ENCODE peak calls at places on chromosomes 5 and 9, in six cellular contexts. One of them, this sample, is unnamed.

GRCh38 chr5:51345106-51345505 is 38.1 kb upstream of the ISL1 start:
- DNase-seq in nephron progenitor cell: no peak
- DNase-seq in epithelial cell of esophagus: peak; percentile 27
- DNase-seq in tibial artery: no peak
- DNase-seq in sigmoid colon: no peak
- DNase-seq in cardiac muscle cell: no peak
- DNase-seq in this sample: no peak

GRCh38 chr5:90529939-90530677 is 724 bp upstream of the LYSMD3 start:
- DNase-seq in nephron progenitor cell: peak; percentile 60
- DNase-seq in epithelial cell of esophagus: peak; percentile 83
- DNase-seq in tibial artery: peak; percentile 82
- DNase-seq in sigmoid colon: peak; percentile 80
- DNase-seq in cardiac muscle cell: peak; percentile 80
- DNase-seq in this sample: no peak

GRCh38 chr9:107465467-107466451 is 23.8 kb downstream of the KLF4 start:
- DNase-seq in nephron progenitor cell: peak; percentile 84
- DNase-seq in epithelial cell of esophagus: peak; percentile 69
- DNase-seq in tibial artery: peak; percentile 85
- DNase-seq in sigmoid colon: peak; percentile 88
- DNase-seq in cardiac muscle cell: peak; percentile 78
- DNase-seq in this sample: no peak

GRCh38 chr9:76373173-76373771 is 21.0 kb downstream of the RFK start:
- DNase-seq in nephron progenitor cell: no peak
- DNase-seq in epithelial cell of esophagus: peak; percentile 65
- DNase-seq in tibial artery: no peak
- DNase-seq in sigmoid colon: peak; percentile 85
- DNase-seq in cardiac muscle cell: no peak
- DNase-seq in this sample: no peak

GRCh38 chr5:122169350-122170103 is 40.2 kb downstream of the ZNF474 start:
- DNase-seq in nephron progenitor cell: no peak
- DNase-seq in epithelial cell of esophagus: no peak
- DNase-seq in tibial artery: no peak
- DNase-seq in sigmoid colon: no peak
- DNase-seq in cardiac muscle cell: no peak
- DNase-seq in this sample: no peak

GRCh38 chr9:69658987-69659677 is 13.0 kb downstream of the APBA1 start:
- DNase-seq in nephron progenitor cell: no peak
- DNase-seq in epithelial cell of esophagus: no peak
- DNase-seq in tibial artery: no peak
- DNase-seq in sigmoid colon: no peak
- DNase-seq in cardiac muscle cell: no peak
- DNase-seq in this sample: no peak

GRCh38 chr5:8059337-8059736 is 190.4 kb downstream of the MTRR start:
- DNase-seq in nephron progenitor cell: no peak
- DNase-seq in epithelial cell of esophagus: no peak
- DNase-seq in tibial artery: no peak
- DNase-seq in sigmoid colon: no peak
- DNase-seq in cardiac muscle cell: no peak
- DNase-seq in this sample: no peak

GRCh38 chr9:133342570-133342969 is 5.4 kb downstream of the MED22 start:
- DNase-seq in nephron progenitor cell: no peak
- DNase-seq in epithelial cell of esophagus: no peak
- DNase-seq in tibial artery: no peak
- DNase-seq in sigmoid colon: no peak
- DNase-seq in cardiac muscle cell: no peak
- DNase-seq in this sample: no peak

GRCh38 chr5:61301820-61302563 is 30.1 kb upstream of the ZSWIM6 start:
- DNase-seq in nephron progenitor cell: no peak
- DNase-seq in epithelial cell of esophagus: peak; percentile 97
- DNase-seq in tibial artery: peak; percentile 94
- DNase-seq in sigmoid colon: peak; percentile 85
- DNase-seq in cardiac muscle cell: peak; percentile 36
- DNase-seq in this sample: no peak

DNA sequence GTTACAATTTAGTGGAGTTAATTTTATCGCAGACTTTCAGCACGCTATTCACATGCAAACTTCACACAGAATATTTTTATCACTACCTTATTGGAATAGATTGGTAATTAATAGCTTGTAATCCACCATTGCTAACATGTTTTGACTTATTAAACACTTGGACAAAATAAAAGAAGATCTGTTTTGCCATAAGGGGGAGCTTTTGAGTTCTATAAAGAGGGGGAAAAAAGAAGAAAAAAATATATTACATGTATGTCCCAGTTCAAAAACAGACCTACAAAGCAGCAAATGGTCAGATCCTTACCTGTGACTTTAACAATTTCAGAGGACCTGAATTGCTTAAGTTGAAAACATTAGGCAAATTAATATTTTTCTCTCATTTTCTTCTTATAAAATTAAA is 1.2 kb upstream of the PAPPA start:
- DNase-seq in nephron progenitor cell: no peak
- DNase-seq in epithelial cell of esophagus: peak; percentile 31
- DNase-seq in tibial artery: no peak
- DNase-seq in sigmoid colon: no peak
- DNase-seq in cardiac muscle cell: peak; percentile 25
- DNase-seq in this sample: no peak
- TF ChIP-seq CTCF in nephron progenitor cell: peak; percentile 40
- TF ChIP-seq CTCF in epithelial cell of esophagus: peak; percentile 11
- TF ChIP-seq CTCF in tibial artery: peak; percentile 23
- TF ChIP-seq CTCF in sigmoid colon: no peak
- TF ChIP-seq CTCF in cardiac muscle cell: peak; percentile 47
- TF ChIP-seq CTCF in this sample: peak; percentile 82

GRCh38 chr5:94184870-94185269 is 433.5 kb downstream of the KIAA0825 start:
- DNase-seq in nephron progenitor cell: no peak
- DNase-seq in epithelial cell of esophagus: no peak
- DNase-seq in tibial artery: no peak
- DNase-seq in sigmoid colon: no peak
- DNase-seq in cardiac muscle cell: no peak
- DNase-seq in this sample: no peak

GRCh38 chr5:94180761-94181160 is 437.6 kb downstream of the KIAA0825 start:
- DNase-seq in nephron progenitor cell: no peak
- DNase-seq in epithelial cell of esophagus: no peak
- DNase-seq in tibial artery: no peak
- DNase-seq in sigmoid colon: no peak
- DNase-seq in cardiac muscle cell: no peak
- DNase-seq in this sample: no peak

GRCh38 chr5:94181940-94182339 is 436.5 kb downstream of the KIAA0825 start:
- DNase-seq in nephron progenitor cell: no peak
- DNase-seq in epithelial cell of esophagus: peak; percentile 36
- DNase-seq in tibial artery: no peak
- DNase-seq in sigmoid colon: no peak
- DNase-seq in cardiac muscle cell: no peak
- DNase-seq in this sample: no peak
- TF ChIP-seq CTCF in nephron progenitor cell: no peak
- TF ChIP-seq CTCF in epithelial cell of esophagus: peak; percentile 42
- TF ChIP-seq CTCF in tibial artery: no peak
- TF ChIP-seq CTCF in sigmoid colon: no peak
- TF ChIP-seq CTCF in cardiac muscle cell: peak; percentile 14
- TF ChIP-seq CTCF in this sample: no peak

DNA sequence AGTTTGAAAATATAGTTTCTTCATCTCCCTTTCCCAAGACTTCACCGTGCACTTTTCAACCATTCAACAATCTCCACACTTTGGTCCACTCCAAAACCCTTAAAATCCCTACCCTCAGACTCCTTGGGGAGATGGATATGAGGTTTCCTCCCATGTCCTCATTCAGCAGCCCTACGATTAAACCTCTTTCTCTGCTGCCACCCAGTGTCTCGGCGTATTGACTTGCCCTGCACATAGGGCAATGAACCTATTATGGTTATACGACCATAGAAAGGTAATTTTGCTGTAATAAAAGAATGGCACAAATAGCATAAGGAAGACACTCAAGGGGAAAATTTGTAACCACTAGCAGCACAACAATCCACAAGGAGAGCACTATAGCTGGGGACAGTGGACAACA is 803.5 kb downstream of the TLE1 start:
- DNase-seq in nephron progenitor cell: no peak
- DNase-seq in epithelial cell of esophagus: peak; percentile 34
- DNase-seq in tibial artery: no peak
- DNase-seq in sigmoid colon: no peak
- DNase-seq in cardiac muscle cell: no peak
- DNase-seq in this sample: no peak
- TF ChIP-seq CTCF in nephron progenitor cell: no peak
- TF ChIP-seq CTCF in epithelial cell of esophagus: peak; percentile 21
- TF ChIP-seq CTCF in tibial artery: no peak
- TF ChIP-seq CTCF in sigmoid colon: no peak
- TF ChIP-seq CTCF in cardiac muscle cell: peak; percentile 34
- TF ChIP-seq CTCF in this sample: peak; percentile 61

DNA sequence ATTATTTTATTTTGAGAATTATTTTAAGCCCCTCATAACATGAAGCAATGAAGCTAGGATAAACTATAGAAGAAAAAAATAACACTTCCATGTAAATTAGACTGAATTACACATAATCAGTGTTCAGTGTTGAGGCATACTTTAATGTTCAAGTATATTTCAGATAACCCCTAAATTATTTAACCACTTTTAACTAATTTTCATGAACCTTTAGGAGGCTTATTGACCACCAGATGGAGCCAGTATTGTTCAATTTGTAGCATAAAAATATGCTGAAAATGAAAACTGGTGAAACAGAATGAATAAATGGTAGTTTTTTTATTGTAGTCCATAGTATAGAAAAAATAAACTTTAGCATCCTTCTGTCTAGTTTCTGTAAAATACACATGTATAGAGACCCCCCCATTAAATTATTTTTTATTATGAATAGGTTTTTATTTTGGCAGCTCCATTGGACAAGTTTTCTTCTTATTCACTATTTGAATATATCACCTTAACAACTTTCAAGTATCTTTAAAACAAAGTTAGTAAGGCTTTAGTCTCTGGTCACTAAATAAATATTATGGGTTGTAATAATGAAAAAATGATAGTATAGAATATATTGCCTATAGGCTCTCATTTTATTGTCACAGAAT is 190.1 kb downstream of the CWC27 start:
- DNase-seq in nephron progenitor cell: no peak
- DNase-seq in epithelial cell of esophagus: peak; percentile 34
- DNase-seq in tibial artery: no peak
- DNase-seq in sigmoid colon: no peak
- DNase-seq in cardiac muscle cell: peak; percentile 8
- DNase-seq in this sample: no peak
- TF ChIP-seq CTCF in nephron progenitor cell: peak; percentile 29
- TF ChIP-seq CTCF in epithelial cell of esophagus: peak; percentile 15
- TF ChIP-seq CTCF in tibial artery: peak; percentile 64
- TF ChIP-seq CTCF in sigmoid colon: no peak
- TF ChIP-seq CTCF in cardiac muscle cell: peak; percentile 68
- TF ChIP-seq CTCF in this sample: peak; percentile 96

GRCh38 chr9:32550046-32550608 is 2.0 kb upstream of the SMIM27 start:
- DNase-seq in nephron progenitor cell: peak; percentile 9
- DNase-seq in epithelial cell of esophagus: peak; percentile 40
- DNase-seq in tibial artery: no peak
- DNase-seq in sigmoid colon: no peak
- DNase-seq in cardiac muscle cell: peak; percentile 18
- DNase-seq in this sample: no peak
- TF ChIP-seq CTCF in nephron progenitor cell: no peak
- TF ChIP-seq CTCF in epithelial cell of esophagus: peak; percentile 21
- TF ChIP-seq CTCF in tibial artery: no peak
- TF ChIP-seq CTCF in sigmoid colon: no peak
- TF ChIP-seq CTCF in cardiac muscle cell: peak; percentile 12
- TF ChIP-seq CTCF in this sample: peak; percentile 48

DNA sequence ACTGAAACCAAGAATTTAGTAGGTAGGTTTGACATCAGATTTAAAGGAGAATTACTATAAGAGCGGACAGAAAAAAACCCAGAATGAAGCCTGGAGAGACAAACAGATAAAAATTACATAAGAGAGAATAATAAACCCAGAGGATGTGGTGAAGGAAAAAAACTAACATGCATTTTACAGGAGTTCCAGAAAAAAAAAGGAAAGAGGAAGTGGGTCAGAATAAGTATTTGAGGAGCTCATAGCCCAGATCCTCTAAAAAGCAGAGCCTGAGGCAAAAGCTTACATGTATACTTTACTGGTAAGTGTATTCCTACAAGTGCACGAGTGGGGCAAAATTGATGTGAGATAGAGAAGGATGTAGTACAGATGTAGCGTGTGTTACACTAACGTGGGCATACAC is 43.1 kb upstream of the NAA35 start:
- DNase-seq in nephron progenitor cell: no peak
- DNase-seq in epithelial cell of esophagus: no peak
- DNase-seq in tibial artery: no peak
- DNase-seq in sigmoid colon: no peak
- DNase-seq in cardiac muscle cell: no peak
- DNase-seq in this sample: no peak
- TF ChIP-seq CTCF in nephron progenitor cell: no peak
- TF ChIP-seq CTCF in epithelial cell of esophagus: no peak
- TF ChIP-seq CTCF in tibial artery: no peak
- TF ChIP-seq CTCF in sigmoid colon: no peak
- TF ChIP-seq CTCF in cardiac muscle cell: no peak
- TF ChIP-seq CTCF in this sample: no peak

GRCh38 chr5:26700759-26701384 is 337.5 kb downstream of the CDH9 start:
- DNase-seq in nephron progenitor cell: peak; percentile 46
- DNase-seq in epithelial cell of esophagus: peak; percentile 42
- DNase-seq in tibial artery: no peak
- DNase-seq in sigmoid colon: no peak
- DNase-seq in cardiac muscle cell: peak; percentile 52
- DNase-seq in this sample: no peak
- TF ChIP-seq CTCF in nephron progenitor cell: peak; percentile 65
- TF ChIP-seq CTCF in epithelial cell of esophagus: peak; percentile 43
- TF ChIP-seq CTCF in tibial artery: no peak
- TF ChIP-seq CTCF in sigmoid colon: no peak
- TF ChIP-seq CTCF in cardiac muscle cell: no peak
- TF ChIP-seq CTCF in this sample: peak; percentile 63

GRCh38 chr5:36363101-36363500 is 61.4 kb upstream of the RANBP3L start:
- DNase-seq in nephron progenitor cell: no peak
- DNase-seq in epithelial cell of esophagus: peak; percentile 82
- DNase-seq in tibial artery: no peak
- DNase-seq in sigmoid colon: no peak
- DNase-seq in cardiac muscle cell: no peak
- DNase-seq in this sample: no peak
- TF ChIP-seq CTCF in nephron progenitor cell: peak; percentile 8
- TF ChIP-seq CTCF in epithelial cell of esophagus: peak; percentile 41
- TF ChIP-seq CTCF in tibial artery: no peak
- TF ChIP-seq CTCF in sigmoid colon: peak; percentile 15
- TF ChIP-seq CTCF in cardiac muscle cell: peak; percentile 21
- TF ChIP-seq CTCF in this sample: peak; percentile 31

This sample was measured in chondrocyte.